ENCODE peak calls at places on chromosome 15, in seven cellular contexts. K is HT1080; W is activated naive CD8-positive, alpha-beta T cell treated with anti-CD3 and anti-CD28 coated beads, Interleukin-2, amount 50 U/mL, for 24 hours; J is ACHN; M is activated CD8-positive, alpha-beta memory T cell treated with anti-CD3 and anti-CD28 coated beads for 24 hours; D is skeletal muscle cell; Z is left cardiac atrium. G is an unnamed sample.

GRCh38 chr15:67548862-67549651 is 6.6 kb downstream of the MAP2K5 start:
- DNase-seq in K (no peak), D (no peak), J (no peak), Z (no peak), W (no peak), M (no peak), G (no peak)

GRCh38 chr15:52464478-52464877 is 64.2 kb downstream of the MYO5A start:
- DNase-seq in M (no peak), J (no peak), K (no peak), W (no peak), Z (no peak), D (no peak), G (no peak)

GRCh38 chr15:67854358-67854757 is 14.5 kb upstream of the RNU6-1 start:
- DNase-seq in M (peak; percentile 46), J (no peak), K (no peak), D (no peak), W (no peak), Z (no peak), G (no peak)

GRCh38 chr15:100759698-100760356 is 119.8 kb upstream of the ALDH1A3 start:
- DNase-seq in Z (no peak), K (peak; percentile 58), M (no peak), J (peak; percentile 8), D (no peak), W (no peak), G (peak; percentile 73)

GRCh38 chr15:44286814-44287555 is 1.5 kb upstream of the GOLM2 start:
- DNase-seq in Z (no peak), D (no peak), K (no peak), W (no peak), M (no peak), J (peak; percentile 41), G (peak; percentile 22)

GRCh38 chr15:79914728-79915127 is 17.9 kb upstream of the MTHFS start:
- DNase-seq in W (no peak), J (no peak), M (no peak), Z (no peak), D (no peak), K (no peak), G (no peak)

GRCh38 chr15:69337133-69337532 is 38.4 kb downstream of the PAQR5 start:
- DNase-seq in M (no peak), J (no peak), Z (no peak), D (no peak), W (no peak), K (peak; percentile 31), G (peak; percentile 74)

GRCh38 chr15:61660579-61660978 is 399.7 kb downstream of the VPS13C start:
- DNase-seq in Z (no peak), W (no peak), D (peak; percentile 76), J (no peak), M (no peak), K (no peak), G (peak; percentile 10)

GRCh38 chr15:70153948-70154439 is 56.3 kb upstream of the TLE3 start:
- DNase-seq in Z (no peak), M (no peak), W (no peak), D (no peak), K (no peak), J (no peak), G (no peak)

GRCh38 chr15:32682569-32682968 is 35.2 kb upstream of the GREM1 start:
- DNase-seq in M (no peak), D (peak; percentile 85), W (no peak), J (peak; percentile 22), K (peak; percentile 88), Z (no peak), G (peak; percentile 73)

GRCh38 chr15:79863886-79864285 is 32.9 kb downstream of the MTHFS start:
- DNase-seq in J (no peak), D (no peak), K (peak; percentile 45), W (no peak), Z (no peak), M (no peak), G (peak; percentile 76)

GRCh38 chr15:29815000-29815704 is 7.1 kb downstream of the TJP1 start:
- DNase-seq in K (no peak), M (no peak), D (no peak), W (no peak), J (peak; percentile 53), Z (no peak), G (peak; percentile 63)

GRCh38 chr15:69760890-69761568 is 308.4 kb downstream of the RPLP1 start:
- DNase-seq in J (peak; percentile 75), K (peak; percentile 98), D (peak; percentile 96), W (peak; percentile 74), Z (peak; percentile 72), M (peak; percentile 83), G (peak; percentile 86)

GRCh38 chr15:94203321-94203720 is 28.0 kb upstream of the MCTP2 start:
- DNase-seq in J (no peak), Z (no peak), D (no peak), K (no peak), M (no peak), W (no peak), G (no peak)

GRCh38 chr15:48084759-48085420 is 35.9 kb upstream of the SLC24A5 start:
- DNase-seq in M (no peak), K (peak; percentile 21), D (no peak), W (no peak), Z (no peak), J (peak; percentile 30), G (peak; percentile 37)

GRCh38 chr15:45715528-45715927 is 80.7 kb downstream of the SQOR start:
- DNase-seq in Z (no peak), J (peak; percentile 7), D (no peak), M (no peak), W (no peak), K (no peak), G (peak; percentile 30)

GRCh38 chr15:62534996-62535395 is 369.9 kb upstream of the C2CD4B start:
- DNase-seq in Z (no peak), J (no peak), M (no peak), W (no peak), K (no peak), D (no peak), G (no peak)

GRCh38 chr15:22831473-22831872 is 7.0 kb upstream of the NIPA2 start:
- DNase-seq in D (peak; percentile 30), Z (no peak), J (no peak), K (no peak), M (no peak), W (no peak), G (peak; percentile 25)